ENCODE peak calls at places on chromosomes 2 and 18, in eight cellular contexts. R is fibroblast of mammary gland, I is endothelial cell of umbilical vein, Z is astrocyte of the spinal cord, K is GM12864, L is HCT116, A is right lobe of liver, N is transverse colon. M is an unnamed sample.

GRCh38 chr2:28224648-28225471 is 167.8 kb upstream of the FOSL2 start:
- DNase-seq in R (peak), I (no peak), Z (peak), K (no peak), L (no peak), A (no peak), N (no peak), M (no peak)

GRCh38 chr2:17571681-17572080 is 31.2 kb downstream of the VSNL1 start:
- DNase-seq in R (no peak), I (no peak), Z (peak), K (no peak), L (no peak), A (no peak), N (no peak), M (no peak)

GRCh38 chr2:183035298-183035953 is 2.8 kb downstream of the NCKAP1 start:
- DNase-seq in R (peak), I (no peak), Z (peak), K (no peak), L (no peak), A (no peak), N (no peak), M (no peak)

GRCh38 chr18:26656944-26657536 is 108.7 kb upstream of the KCTD1 start:
- DNase-seq in R (peak), I (peak), Z (peak), K (no peak), L (no peak), A (peak), N (peak), M (peak)

GRCh38 chr18:62245699-62246098 is 58.6 kb downstream of the RELCH start:
- DNase-seq in R (no peak), I (no peak), Z (no peak), K (no peak), L (no peak), A (no peak), N (no peak), M (no peak)

GRCh38 chr2:187171318-187171717 is 276.7 kb downstream of the CALCRL start:
- DNase-seq in R (no peak), I (no peak), Z (no peak), K (no peak), L (no peak), A (no peak), N (no peak), M (no peak)

GRCh38 chr2:42031783-42032620 is 15.8 kb upstream of the PKDCC start:
- DNase-seq in R (no peak), I (no peak), Z (no peak), K (no peak), L (no peak), A (no peak), N (no peak), M (no peak)

GRCh38 chr2:165313448-165313847 is 74.2 kb downstream of the SCN2A start:
- DNase-seq in R (no peak), I (no peak), Z (no peak), K (no peak), L (no peak), A (no peak), N (no peak), M (no peak)

GRCh38 chr18:3313685-3314084 is 51.8 kb downstream of the MYL12B start:
- DNase-seq in R (no peak), I (no peak), Z (no peak), K (no peak), L (no peak), A (no peak), N (no peak), M (no peak)

GRCh38 chr18:10526211-10526949 is 553 bp downstream of the NAPG start:
- DNase-seq in R (peak), I (peak), Z (no peak), K (no peak), L (no peak), A (peak), N (peak), M (peak)

GRCh38 chr2:216660496-216660895 is 27.3 kb downstream of the IGFBP2 start:
- DNase-seq in R (no peak), I (no peak), Z (no peak), K (no peak), L (no peak), A (no peak), N (no peak), M (no peak)

GRCh38 chr2:216663106-216663505 is 29.9 kb downstream of the IGFBP2 start:
- DNase-seq in R (no peak), I (no peak), Z (no peak), K (no peak), L (no peak), A (no peak), N (no peak), M (no peak)

GRCh38 chr2:216661051-216661450 is 27.8 kb downstream of the IGFBP2 start:
- DNase-seq in R (no peak), I (no peak), Z (no peak), K (no peak), L (no peak), A (no peak), N (no peak), M (no peak)

GRCh38 chr2:216663846-216664245 is 30.6 kb downstream of the IGFBP2 start:
- DNase-seq in R (no peak), I (no peak), Z (no peak), K (no peak), L (no peak), A (no peak), N (no peak), M (no peak)

GRCh38 chr2:216661639-216662375 is 28.6 kb downstream of the IGFBP2 start:
- DNase-seq in R (no peak), I (no peak), Z (no peak), K (no peak), L (no peak), A (no peak), N (no peak), M (no peak)
- TF ChIP-seq CTCF in R (no peak), I (no peak), Z (peak), K (peak), L (peak), A (peak), N (no peak), M (no peak)

DNA sequence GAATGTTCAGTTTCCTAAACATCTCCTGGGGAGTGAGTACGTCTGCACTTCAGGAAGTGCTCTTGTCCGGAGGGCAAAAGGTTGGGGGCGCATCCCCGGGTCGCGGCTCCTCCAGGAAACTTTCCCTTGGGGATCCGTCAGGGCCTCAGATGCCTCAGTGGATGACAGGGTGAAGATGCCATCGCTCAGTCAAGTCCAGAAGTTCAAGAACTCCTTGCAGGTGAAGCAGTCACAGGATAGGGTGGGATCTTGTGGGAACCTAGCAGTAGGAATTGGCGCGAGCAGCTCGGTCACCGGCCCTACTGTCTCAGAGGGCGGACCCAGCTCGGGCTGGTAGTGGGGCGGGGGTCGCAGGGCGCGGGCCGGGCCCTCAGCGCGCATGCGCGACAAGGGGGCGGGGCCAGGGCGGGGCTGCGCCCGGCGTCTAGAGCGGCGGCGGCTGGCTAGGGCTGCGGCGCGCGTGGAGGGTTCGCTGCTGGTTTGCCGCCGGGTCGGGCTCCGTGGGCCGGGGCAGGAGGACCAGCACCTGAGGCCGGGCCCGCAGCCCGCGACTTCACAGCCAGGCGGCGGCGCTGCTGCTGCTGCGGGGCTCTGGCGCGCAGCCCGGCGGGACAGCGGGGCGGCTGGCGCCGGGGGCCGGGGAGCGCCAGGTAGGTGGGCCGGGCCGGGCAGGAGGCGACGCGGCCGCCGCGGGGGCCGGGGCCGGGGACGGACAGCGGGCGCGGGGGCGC is at the start of gene INPP4A:
- DNase-seq in R (peak), I (peak), Z (peak), K (no peak), L (peak), A (peak), N (peak), M (peak)
- TF ChIP-seq CTCF in R (no peak), I (no peak), Z (no peak), K (no peak), L (no peak), A (peak), N (no peak), M (no peak)

GRCh38 chr2:30255026-30255425 is 23.7 kb downstream of the LBH start:
- DNase-seq in R (no peak), I (no peak), Z (no peak), K (no peak), L (no peak), A (no peak), N (no peak), M (no peak)
- TF ChIP-seq CTCF in R (no peak), I (no peak), Z (no peak), K (no peak), L (no peak), A (no peak), N (no peak), M (no peak)

DNA sequence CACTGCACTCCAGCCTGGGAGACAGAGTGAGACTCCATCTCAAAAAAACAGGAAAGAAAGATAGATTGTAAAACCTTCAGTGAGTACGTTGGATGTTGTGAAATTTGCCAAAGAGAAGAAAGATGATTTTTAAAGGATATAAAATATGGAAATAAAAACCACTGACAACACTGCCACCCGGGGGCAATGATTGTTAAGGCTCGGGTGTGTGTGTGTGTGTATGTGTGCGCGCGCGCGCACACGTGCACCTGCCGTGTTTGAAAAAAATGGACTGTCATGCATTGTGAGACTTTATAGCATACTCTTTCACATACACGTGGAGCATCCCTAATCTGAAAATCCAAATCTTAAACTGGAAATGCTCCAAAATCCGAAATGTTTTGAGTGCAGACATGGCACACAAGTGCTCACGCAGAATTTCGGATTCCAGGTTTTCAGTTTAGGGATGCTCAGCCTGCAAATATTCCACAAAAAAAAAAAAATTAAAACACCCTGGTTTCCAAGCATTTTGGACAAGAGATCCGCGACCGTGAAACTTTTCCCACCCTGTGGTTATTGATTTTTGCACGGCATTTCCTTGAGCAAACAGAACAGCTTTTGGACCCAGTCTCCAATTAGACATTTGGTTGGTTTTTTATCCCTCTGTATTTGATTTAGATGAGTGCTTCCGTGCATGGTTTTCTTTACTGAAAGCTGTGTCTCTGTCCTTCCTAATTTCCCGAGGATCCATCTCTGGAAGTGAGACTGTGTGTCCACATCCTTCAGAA is 269.2 kb downstream of the AGAP1 start:
- DNase-seq in R (no peak), I (no peak), Z (no peak), K (no peak), L (no peak), A (no peak), N (no peak), M (no peak)
- TF ChIP-seq CTCF in R (no peak), I (no peak), Z (peak), K (no peak), L (no peak), A (no peak), N (no peak), M (no peak)

GRCh38 chr2:37189452-37190153 is 1.1 kb upstream of the SULT6B1 start:
- DNase-seq in R (peak), I (peak), Z (peak), K (no peak), L (peak), A (no peak), N (no peak), M (no peak)
- TF ChIP-seq CTCF in R (peak), I (no peak), Z (no peak), K (no peak), L (no peak), A (no peak), N (no peak), M (no peak)

GRCh38 chr2:177675256-177676220 is 283.0 kb downstream of the AGPS start:
- DNase-seq in R (no peak), I (no peak), Z (no peak), K (no peak), L (no peak), A (no peak), N (no peak), M (no peak)

GRCh38 chr2:177676636-177677035 is 284.1 kb downstream of the AGPS start:
- DNase-seq in R (no peak), I (no peak), Z (no peak), K (no peak), L (no peak), A (no peak), N (no peak), M (no peak)

GRCh38 chr2:177670791-177671528 is 278.4 kb downstream of the AGPS start:
- DNase-seq in R (no peak), I (no peak), Z (no peak), K (no peak), L (no peak), A (no peak), N (no peak), M (no peak)

GRCh38 chr2:177671662-177672061 is 279.1 kb downstream of the AGPS start:
- DNase-seq in R (no peak), I (no peak), Z (no peak), K (no peak), L (no peak), A (no peak), N (no peak), M (no peak)

GRCh38 chr2:177673602-177674595 is 281.3 kb downstream of the AGPS start:
- DNase-seq in R (peak), I (no peak), Z (no peak), K (no peak), L (no peak), A (no peak), N (no peak), M (no peak)
- TF ChIP-seq CTCF in R (peak), I (no peak), Z (peak), K (peak), L (no peak), A (no peak), N (no peak), M (no peak)